ENCODE peak calls at places on chromosomes 7 and 10, in nine cellular contexts. V is GM06990; Y is lower lobe of right lung; M is stimulated activated naive CD4-positive, alpha-beta T cell; H is A172; K is GDM1; P is OCI-M1; Z is HEK293T; L is GM23248. B is an unnamed sample.

GRCh38 chr10:83122336-83122735 is 1017.0 kb upstream of the GHITM start:
- DNase-seq in V (no peak), Y (no peak), M (no peak), H (peak), K (no peak), P (no peak), Z (no peak), L (no peak), B (no peak)

GRCh38 chr10:80517416-80518142 is 20.1 kb upstream of the SH2D4B start:
- DNase-seq in V (no peak), Y (no peak), M (no peak), H (no peak), K (no peak), P (no peak), Z (no peak), L (no peak), B (no peak)

GRCh38 chr10:24707445-24707844 is 16.2 kb downstream of the ARHGAP21 start:
- DNase-seq in V (no peak), Y (no peak), M (no peak), H (no peak), K (no peak), P (peak), Z (no peak), L (peak), B (no peak)

GRCh38 chr7:110541962-110542361 is 549.0 kb upstream of the LRRN3 start:
- DNase-seq in V (no peak), Y (no peak), M (no peak), H (peak), K (no peak), P (no peak), Z (no peak), L (no peak), B (no peak)

GRCh38 chr10:5283305-5284158 is 81.2 kb upstream of the UCN3 start:
- DNase-seq in V (no peak), Y (peak), M (peak), H (peak), K (peak), P (peak), Z (peak), L (peak), B (no peak)

GRCh38 chr10:5811387-5811821 is 1.8 kb downstream of the GDI2 start:
- DNase-seq in V (no peak), Y (no peak), M (no peak), H (peak), K (no peak), P (peak), Z (no peak), L (peak), B (no peak)

GRCh38 chr10:32144817-32145688 is 88.8 kb upstream of the KIF5B start:
- DNase-seq in V (no peak), Y (no peak), M (no peak), H (no peak), K (no peak), P (no peak), Z (no peak), L (no peak), B (no peak)

GRCh38 chr7:77954773-77955562 is 156.4 kb downstream of the PHTF2 start:
- DNase-seq in V (no peak), Y (no peak), M (no peak), H (no peak), K (no peak), P (no peak), Z (no peak), L (peak), B (no peak)

GRCh38 chr7:27901028-27901760 is 161.2 kb downstream of the TAX1BP1 start:
- DNase-seq in V (peak), Y (no peak), M (peak), H (peak), K (no peak), P (peak), Z (no peak), L (peak), B (no peak)

GRCh38 chr10:89207801-89208551 is 859 bp upstream of the CH25H start:
- DNase-seq in V (peak), Y (peak), M (peak), H (peak), K (peak), P (no peak), Z (peak), L (peak), B (peak)

GRCh38 chr7:80142853-80143580 is 8.4 kb downstream of the GNAI1 start:
- DNase-seq in V (no peak), Y (no peak), M (no peak), H (no peak), K (no peak), P (no peak), Z (no peak), L (no peak), B (no peak)

GRCh38 chr7:41732279-41733062 is 29.6 kb upstream of the INHBA start:
- DNase-seq in V (no peak), Y (peak), M (no peak), H (no peak), K (no peak), P (peak), Z (no peak), L (peak), B (no peak)

GRCh38 chr7:262251-262572 is 27.8 kb upstream of the FOXL3 start:
- DNase-seq in V (no peak), Y (peak), M (no peak), H (no peak), K (no peak), P (no peak), Z (no peak), L (no peak), B (no peak)

GRCh38 chr7:7650682-7651206 is 10.2 kb downstream of the UMAD1 start:
- DNase-seq in V (no peak), Y (no peak), M (no peak), H (no peak), K (no peak), P (no peak), Z (no peak), L (no peak), B (no peak)

GRCh38 chr7:149772236-149772820 is 1.1 kb downstream of the ZNF467 start:
- DNase-seq in V (no peak), Y (peak), M (peak), H (no peak), K (peak), P (peak), Z (peak), L (peak), B (no peak)

GRCh38 chr10:12195281-12195602 is 449 bp downstream of the NUDT5 start:
- DNase-seq in V (no peak), Y (no peak), M (no peak), H (peak), K (no peak), P (no peak), Z (peak), L (no peak), B (no peak)

GRCh38 chr7:112669306-112669705 is 120.9 kb downstream of the TMEM168 start:
- DNase-seq in V (no peak), Y (no peak), M (no peak), H (no peak), K (no peak), P (no peak), Z (no peak), L (peak), B (no peak)

GRCh38 chr10:26357203-26357602 is 80.9 kb upstream of the APBB1IP start:
- DNase-seq in V (peak), Y (no peak), M (no peak), H (no peak), K (no peak), P (no peak), Z (no peak), L (no peak), B (no peak)

GRCh38 chr10:71633935-71634334 is 85.6 kb downstream of the C10orf105 start:
- DNase-seq in V (no peak), Y (no peak), M (no peak), H (no peak), K (no peak), P (no peak), Z (no peak), L (no peak), B (no peak)

GRCh38 chr10:125152646-125153368 is 7.6 kb downstream of the CTBP2 start:
- DNase-seq in V (no peak), Y (peak), M (no peak), H (no peak), K (no peak), P (no peak), Z (no peak), L (peak), B (peak)

GRCh38 chr7:28130277-28130676 is 50.3 kb downstream of the JAZF1 start:
- DNase-seq in V (no peak), Y (no peak), M (no peak), H (peak), K (no peak), P (no peak), Z (peak), L (peak), B (no peak)

GRCh38 chr10:49324711-49325110 is 25.7 kb downstream of the C10orf71 start:
- DNase-seq in V (no peak), Y (no peak), M (no peak), H (no peak), K (no peak), P (peak), Z (no peak), L (peak), B (no peak)

GRCh38 chr7:110762514-110762913 is 328.4 kb upstream of the LRRN3 start:
- DNase-seq in V (no peak), Y (no peak), M (no peak), H (no peak), K (no peak), P (no peak), Z (no peak), L (no peak), B (no peak)

GRCh38 chr10:60644436-60645130 is 133.7 kb upstream of the CDK1 start:
- DNase-seq in V (no peak), Y (no peak), M (no peak), H (peak), K (no peak), P (no peak), Z (no peak), L (no peak), B (no peak)

GRCh38 chr7:81857385-81857784 is 87.5 kb upstream of the HGF start:
- DNase-seq in V (no peak), Y (no peak), M (no peak), H (no peak), K (no peak), P (no peak), Z (no peak), L (peak), B (no peak)

GRCh38 chr7:101362334-101363195 is at the start of gene COL26A1:
- DNase-seq in V (no peak), Y (peak), M (no peak), H (no peak), K (no peak), P (peak), Z (peak), L (peak), B (peak)

GRCh38 chr7:115499966-115500365 is 530.6 kb downstream of the TFEC start:
- DNase-seq in V (no peak), Y (no peak), M (no peak), H (no peak), K (no peak), P (no peak), Z (no peak), L (no peak), B (no peak)

GRCh38 chr7:128829391-128830166 is 627 bp upstream of the FLNC start:
- DNase-seq in V (no peak), Y (no peak), M (no peak), H (peak), K (no peak), P (no peak), Z (no peak), L (peak), B (no peak)

GRCh38 chr7:114084381-114085312 is 165.8 kb upstream of the PPP1R3A start:
- DNase-seq in V (peak), Y (peak), M (no peak), H (no peak), K (peak), P (peak), Z (peak), L (peak), B (no peak)